ENCODE peak calls at places on chromosome 14, in six cellular contexts. K is left ventricle myocardium inferior; W is CD8-positive, alpha-beta T cell; P is lower lobe of right lung; Z is iPS DF 6.9; F is pancreas. M is an unnamed sample.

GRCh38 chr14:78075610-78076277 is 94.4 kb upstream of the NRXN3 start:
- DNase-seq in W (no peak), F (no peak), K (no peak), P (no peak), Z (no peak), M (no peak)

GRCh38 chr14:68285421-68286179 is 466.0 kb downstream of the RAD51B start:
- DNase-seq in Z (no peak), P (peak; percentile 44), F (no peak), W (peak; percentile 48), K (no peak), M (no peak)

GRCh38 chr14:105891221-105891602 is 364.8 kb downstream of the TMEM121 start:
- DNase-seq in K (no peak), W (no peak), P (peak; percentile 26), F (no peak), Z (no peak), M (no peak)

GRCh38 chr14:105056303-105056831 is 8.9 kb downstream of the GPR132 start:
- DNase-seq in P (peak; percentile 37), W (no peak), F (no peak), K (no peak), Z (no peak), M (no peak)

GRCh38 chr14:75236897-75237296 is 41.7 kb upstream of the FOS start:
- DNase-seq in Z (no peak), F (no peak), P (no peak), K (no peak), W (no peak), M (no peak)

GRCh38 chr14:21264025-21264801 is 5.0 kb downstream of the HNRNPC start:
- DNase-seq in F (no peak), Z (no peak), P (no peak), K (no peak), W (no peak), M (no peak)

GRCh38 chr14:85549697-85550096 is 19.8 kb downstream of the FLRT2 start:
- DNase-seq in P (no peak), Z (no peak), F (no peak), K (no peak), W (no peak), M (no peak)

GRCh38 chr14:104107611-104108569 is 22.4 kb downstream of the ASPG start:
- DNase-seq in Z (no peak), F (peak; percentile 53), W (no peak), P (peak; percentile 54), K (peak; percentile 10), M (no peak)

GRCh38 chr14:73771848-73772705 is 57.9 kb upstream of the PNMA1 start:
- DNase-seq in F (peak; percentile 86), K (no peak), W (peak; percentile 66), P (peak; percentile 74), Z (no peak), M (no peak)

GRCh38 chr14:32657081-32657480 is 281.6 kb upstream of the NPAS3 start:
- DNase-seq in Z (no peak), K (no peak), F (no peak), P (peak; percentile 43), W (no peak), M (peak; percentile 15)

GRCh38 chr14:85535316-85535715 is 5.4 kb downstream of the FLRT2 start:
- DNase-seq in P (no peak), Z (no peak), K (no peak), F (no peak), W (no peak), M (no peak)

GRCh38 chr14:40494483-40494882 is 1062.2 kb upstream of the FBXO33 start:
- DNase-seq in Z (no peak), F (no peak), P (no peak), W (no peak), K (no peak), M (no peak)

GRCh38 chr14:74945852-74946658 is 9.3 kb downstream of the PGF start:
- DNase-seq in P (peak; percentile 72), K (peak; percentile 79), Z (peak; percentile 68), F (peak; percentile 85), W (peak; percentile 76), M (peak; percentile 74)

GRCh38 chr14:52876311-52876710 is 74.5 kb downstream of the FERMT2 start:
- DNase-seq in K (no peak), F (no peak), P (no peak), Z (no peak), W (no peak), M (no peak)

DNA sequence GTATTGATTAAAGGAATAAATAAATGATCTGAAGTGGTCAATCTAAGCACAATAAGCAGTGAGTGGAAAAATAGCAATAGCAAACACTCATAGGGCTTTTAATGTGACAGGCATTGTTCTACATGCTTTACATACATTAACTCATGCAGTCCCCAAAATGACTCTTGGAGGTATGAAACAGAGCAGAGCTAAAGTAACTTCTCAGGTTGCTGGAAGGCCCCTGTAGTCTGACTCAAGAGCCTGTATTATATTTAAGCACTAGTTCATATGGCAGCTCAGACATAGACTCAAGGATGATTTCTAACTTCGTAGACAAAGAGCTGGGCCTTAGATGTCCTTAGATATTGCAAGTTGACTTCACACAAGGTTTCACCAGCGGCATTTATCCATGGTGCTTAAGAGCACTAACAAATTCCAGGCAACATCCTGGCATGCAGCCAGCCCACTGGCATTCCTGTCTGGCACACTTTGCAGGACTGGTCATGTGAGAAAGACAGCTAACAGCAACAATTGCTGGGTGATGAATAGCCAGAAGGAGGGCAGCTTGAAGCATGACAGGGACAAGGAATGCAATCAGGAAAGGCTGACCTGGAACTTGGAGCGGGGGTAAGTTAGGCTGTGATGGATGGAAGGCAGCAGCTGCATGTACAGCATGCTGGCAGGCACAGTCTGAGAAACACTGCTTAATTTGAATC is 22.9 kb upstream of the KTN1 start:
- DNase-seq in W (no peak), F (peak; percentile 92), Z (no peak), P (peak; percentile 86), K (peak; percentile 84), M (peak; percentile 33)
- H3K27ac ChIP-seq in W (no peak overlapping the region), F (no peak overlapping the region), Z (no peak overlapping the region), P (no peak overlapping the region), K (peak overlapping the region; percentile 52), M (no peak overlapping the region)

GRCh38 chr14:96693252-96693820 is 103.8 kb upstream of the VRK1 start:
- DNase-seq in W (no peak), F (no peak), P (no peak), K (no peak), Z (no peak), M (no peak)

GRCh38 chr14:96686126-96686525 is 111.1 kb upstream of the VRK1 start:
- DNase-seq in Z (no peak), F (no peak), W (no peak), K (no peak), P (no peak), M (no peak)

GRCh38 chr14:96683575-96684289 is 113.5 kb upstream of the VRK1 start:
- DNase-seq in W (no peak), K (no peak), Z (no peak), P (no peak), F (no peak), M (no peak)

GRCh38 chr14:96690713-96691383 is 106.3 kb upstream of the VRK1 start:
- DNase-seq in F (no peak), K (no peak), P (no peak), Z (no peak), W (no peak), M (no peak)

GRCh38 chr14:96688629-96689028 is 108.6 kb upstream of the VRK1 start:
- DNase-seq in F (no peak), Z (no peak), K (no peak), P (no peak), W (no peak), M (no peak)
- H3K27ac ChIP-seq in F (no peak overlapping the region), Z (no peak overlapping the region), K (no peak overlapping the region), P (no peak overlapping the region), W (no peak overlapping the region), M (no peak overlapping the region)

DNA sequence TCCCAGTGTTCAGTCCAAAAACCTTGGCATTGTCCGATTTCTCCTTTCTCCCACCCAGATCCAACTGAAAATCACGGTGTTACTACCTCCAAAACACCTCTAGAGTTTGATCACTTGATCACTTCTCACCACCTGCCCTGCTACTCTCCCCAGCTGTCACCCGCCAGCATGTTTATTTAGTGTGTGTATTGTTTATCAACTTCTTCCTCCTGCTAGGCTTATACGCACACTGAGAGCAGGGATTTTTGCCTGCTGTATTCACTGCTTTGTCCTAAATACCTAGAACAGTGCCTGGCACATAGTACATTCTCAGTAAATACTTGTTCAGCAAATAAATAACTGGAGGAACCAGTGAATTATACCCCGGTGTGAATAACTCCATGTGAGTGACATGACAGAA is 5.0 kb downstream of the BDKRB1 start:
- DNase-seq in K (no peak), P (no peak), W (no peak), F (no peak), Z (no peak), M (no peak)
- H3K27ac ChIP-seq in K (no peak overlapping the region), P (no peak overlapping the region), W (no peak overlapping the region), F (peak overlapping the region; percentile 27), Z (no peak overlapping the region), M (no peak overlapping the region)

GRCh38 chr14:102556098-102556677 is 36.3 kb upstream of the RCOR1 start:
- DNase-seq in K (no peak), W (no peak), F (peak; percentile 67), Z (no peak), P (no peak), M (no peak)
- H3K27ac ChIP-seq in K (no peak overlapping the region), W (no peak overlapping the region), F (no peak overlapping the region), Z (no peak overlapping the region), P (no peak overlapping the region), M (no peak overlapping the region)

GRCh38 chr14:91418387-91419043 is 895 bp upstream of the CCDC88C start:
- DNase-seq in Z (no peak), P (peak; percentile 81), K (peak; percentile 66), W (peak; percentile 86), F (peak; percentile 88), M (peak; percentile 54)

GRCh38 chr14:91417134-91417982 is at the start of gene CCDC88C:
- DNase-seq in F (peak; percentile 90), P (peak; percentile 85), Z (no peak), K (peak; percentile 62), W (peak; percentile 78), M (no peak)

GRCh38 chr14:91416744-91417133 is 881 bp downstream of the CCDC88C start:
- DNase-seq in K (no peak), F (no peak), P (peak; percentile 63), W (no peak), Z (no peak), M (no peak)

GRCh38 chr14:91419044-91419397 is 1.4 kb upstream of the CCDC88C start:
- DNase-seq in P (no peak), F (no peak), W (no peak), K (no peak), Z (no peak), M (no peak)

DNA sequence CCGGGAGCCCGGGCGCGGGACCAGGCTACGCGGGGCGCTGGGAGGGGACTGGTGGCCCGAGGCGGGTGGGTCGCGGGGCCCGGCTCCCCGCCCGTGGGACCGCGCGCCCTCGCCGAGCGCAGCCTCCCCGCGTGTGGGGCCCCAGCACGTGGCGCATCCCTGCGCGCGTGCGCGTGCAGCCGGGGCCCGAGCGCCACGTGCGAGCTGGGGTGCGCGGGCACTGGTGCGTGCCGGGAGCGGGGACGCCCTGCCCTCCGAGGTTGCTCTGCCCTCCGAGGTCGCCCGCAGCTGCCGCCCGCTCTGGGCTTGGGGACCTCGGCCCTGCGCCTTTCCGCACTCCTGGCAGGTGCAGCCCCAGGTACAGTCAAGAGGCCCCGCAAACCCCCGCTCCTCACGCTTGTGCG is 365 bp upstream of the CCDC88C start:
- DNase-seq in K (no peak), P (peak; percentile 69), F (no peak), Z (no peak), W (peak; percentile 61), M (no peak)
- H3K27ac ChIP-seq in K (peak overlapping the region; percentile 27), P (peak overlapping the region; percentile 40), F (peak overlapping the region; percentile 22), Z (no peak overlapping the region), W (peak overlapping the region; percentile 19), M (peak overlapping the region; percentile 21)

GRCh38 chr14:33985242-33985641 is 34.4 kb upstream of the EGLN3 start:
- DNase-seq in F (no peak), P (no peak), Z (no peak), W (no peak), K (no peak), M (no peak)
- H3K27ac ChIP-seq in F (no peak overlapping the region), P (no peak overlapping the region), Z (no peak overlapping the region), W (no peak overlapping the region), K (no peak overlapping the region), M (no peak overlapping the region)